ENCODE peak calls at places on chromosomes 2 and 18, in seven cellular contexts. F is mesendoderm; I is AG08396; D is CD4-positive, alpha-beta T cell; B is activated CD4-positive, alpha-beta T cell treated with anti-CD3 and anti-CD28 coated beads, Interleukin-2, amount 50 U/mL, for 1 hour; X is amniotic stem cell; J is AG04450. H is an unnamed sample.

GRCh38 chr2:120229341-120229740 is 6.1 kb upstream of the TMEM185B start:
- DNase-seq in F (no peak), I (no peak), D (no peak), B (no peak), X (no peak), J (no peak), H (no peak)

GRCh38 chr18:6650063-6650462 is 79.5 kb upstream of the ARHGAP28 start:
- DNase-seq in F (no peak), I (no peak), D (no peak), B (no peak), X (no peak), J (no peak), H (no peak)

GRCh38 chr18:48622911-48623431 is 84.1 kb downstream of the CTIF start:
- DNase-seq in F (peak; percentile 89), I (no peak), D (no peak), B (no peak), X (peak; percentile 16), J (no peak), H (peak; percentile 58)

GRCh38 chr2:68362069-68362468 is 3.0 kb upstream of the PLEK start:
- DNase-seq in F (peak; percentile 79), I (peak; percentile 59), D (peak; percentile 69), B (peak; percentile 78), X (no peak), J (no peak), H (peak; percentile 47)

GRCh38 chr18:22813648-22814328 is 119.3 kb upstream of the RBBP8 start:
- DNase-seq in F (peak; percentile 53), I (peak; percentile 41), D (no peak), B (no peak), X (peak; percentile 32), J (no peak), H (peak; percentile 60)

GRCh38 chr2:29724282-29724681 is 197.1 kb downstream of the ALK start:
- DNase-seq in F (no peak), I (no peak), D (no peak), B (no peak), X (no peak), J (no peak), H (no peak)

GRCh38 chr2:184780944-184781343 is 182.6 kb downstream of the ZNF804A start:
- DNase-seq in F (no peak), I (no peak), D (no peak), B (no peak), X (peak; percentile 3), J (no peak), H (no peak)

GRCh38 chr2:98269274-98269673 is 77.0 kb upstream of the CNGA3 start:
- DNase-seq in F (peak; percentile 86), I (peak; percentile 59), D (no peak), B (no peak), X (peak; percentile 24), J (peak; percentile 15), H (peak; percentile 43)

GRCh38 chr2:36800381-36800780 is 103.9 kb downstream of the VIT start:
- DNase-seq in F (no peak), I (no peak), D (no peak), B (no peak), X (no peak), J (no peak), H (no peak)

GRCh38 chr2:108825736-108826135 is 39.2 kb downstream of the CCDC138 start:
- DNase-seq in F (no peak), I (no peak), D (no peak), B (no peak), X (no peak), J (no peak), H (no peak)

GRCh38 chr2:16615687-16616615 is 49.7 kb downstream of the CYRIA start:
- DNase-seq in F (peak; percentile 42), I (no peak), D (no peak), B (no peak), X (no peak), J (no peak), H (no peak)

GRCh38 chr2:15866563-15867193 is 73.7 kb upstream of the MYCN start:
- DNase-seq in F (no peak), I (no peak), D (no peak), B (no peak), X (no peak), J (no peak), H (no peak)

GRCh38 chr2:15311201-15311882 is 249.8 kb downstream of the NBAS start:
- DNase-seq in F (peak; percentile 26), I (no peak), D (no peak), B (no peak), X (no peak), J (no peak), H (peak; percentile 14)

GRCh38 chr18:57436193-57436964 is 1.2 kb downstream of the ONECUT2 start:
- DNase-seq in F (peak; percentile 12), I (no peak), D (no peak), B (no peak), X (no peak), J (no peak), H (no peak)

GRCh38 chr2:133293544-133294270 is 274.6 kb downstream of the NCKAP5 start:
- DNase-seq in F (no peak), I (no peak), D (no peak), B (no peak), X (no peak), J (no peak), H (no peak)

GRCh38 chr2:127386764-127387654 is 766 bp downstream of the MAP3K2 start:
- DNase-seq in F (peak; percentile 91), I (peak; percentile 85), D (peak; percentile 72), B (peak; percentile 75), X (peak; percentile 64), J (peak; percentile 78), H (peak; percentile 80)

GRCh38 chr18:11324510-11324909 is 175.1 kb upstream of the PIEZO2 start:
- DNase-seq in F (no peak), I (no peak), D (no peak), B (no peak), X (no peak), J (no peak), H (no peak)

GRCh38 chr18:8960740-8961657 is 141.5 kb upstream of the NDUFV2 start:
- DNase-seq in F (no peak), I (peak; percentile 60), D (no peak), B (no peak), X (no peak), J (no peak), H (peak; percentile 79)

GRCh38 chr2:237877576-237878307 is 18.3 kb downstream of the RAMP1 start:
- DNase-seq in F (no peak), I (no peak), D (no peak), B (no peak), X (no peak), J (no peak), H (no peak)

GRCh38 chr18:30870466-30870865 is 172.1 kb downstream of the DSC3 start:
- DNase-seq in F (no peak), I (no peak), D (no peak), B (no peak), X (no peak), J (no peak), H (no peak)

GRCh38 chr2:69231760-69232277 is 155.2 kb downstream of the GFPT1 start:
- DNase-seq in F (no peak), I (no peak), D (no peak), B (no peak), X (no peak), J (no peak), H (no peak)

GRCh38 chr18:37565138-37565984 is at the start of gene CELF4:
- DNase-seq in F (peak; percentile 60), I (peak; percentile 55), D (no peak), B (no peak), X (no peak), J (no peak), H (peak; percentile 15)

GRCh38 chr2:186570587-186570986 is 19.3 kb upstream of the ITGAV start:
- DNase-seq in F (peak; percentile 74), I (no peak), D (no peak), B (no peak), X (no peak), J (no peak), H (peak; percentile 90)

H was measured in mammary epithelial cell.